ENCODE peak calls at places on chromosomes 12 and 14, in five cellular contexts. F is HFF-Myc, G is left ventricle myocardium inferior, R is RWPE1, D is lower leg skin. C is an unnamed sample.

GRCh38 chr12:89506050-89506449 is 18.5 kb downstream of the GALNT4 start:
- DNase-seq in F (no peak), G (no peak), R (no peak), D (no peak), C (no peak)

GRCh38 chr12:47286676-47287075 is 206.9 kb upstream of the AMIGO2 start:
- DNase-seq in F (no peak), G (no peak), R (no peak), D (no peak), C (no peak)

GRCh38 chr14:95477411-95478089 is 38.9 kb downstream of the SYNE3 start:
- DNase-seq in F (no peak), G (no peak), R (no peak), D (no peak), C (no peak)

GRCh38 chr14:34336501-34336900 is 125.5 kb downstream of the SPTSSA start:
- DNase-seq in F (no peak), G (no peak), R (no peak), D (no peak), C (no peak)

GRCh38 chr12:131044760-131045381 is 91.2 kb downstream of the ADGRD1 start:
- DNase-seq in F (no peak), G (no peak), R (no peak), D (no peak), C (no peak)

GRCh38 chr12:62803756-62804155 is 131.2 kb downstream of the PPM1H start:
- DNase-seq in F (no peak), G (no peak), R (no peak), D (no peak), C (no peak)

GRCh38 chr12:62632521-62632920 is 165.9 kb downstream of the MON2 start:
- DNase-seq in F (no peak), G (peak; percentile 61), R (peak; percentile 34), D (peak; percentile 89), C (peak; percentile 40)

GRCh38 chr12:57165741-57166140 is 18.3 kb upstream of the LRP1-AS start:
- DNase-seq in F (no peak), G (no peak), R (peak; percentile 94), D (no peak), C (no peak)

GRCh38 chr12:11755311-11755930 is 105.9 kb downstream of the ETV6 start:
- DNase-seq in F (no peak), G (no peak), R (no peak), D (no peak), C (no peak)

GRCh38 chr14:96085369-96085768 is 46.2 kb downstream of the C14orf132 start:
- DNase-seq in F (no peak), G (no peak), R (no peak), D (no peak), C (no peak)

GRCh38 chr12:107461222-107461980 is 224.2 kb upstream of the PWP1 start:
- DNase-seq in F (no peak), G (no peak), R (peak; percentile 27), D (no peak), C (no peak)

GRCh38 chr14:23259412-23259811 is 21.7 kb downstream of the RNF212B start:
- DNase-seq in F (no peak), G (no peak), R (no peak), D (no peak), C (no peak)

GRCh38 chr12:102461501-102461900 is 18.9 kb downstream of the IGF1 start:
- DNase-seq in F (no peak), G (no peak), R (no peak), D (no peak), C (no peak)

GRCh38 chr12:121060149-121061001 is 21.3 kb upstream of the OASL start:
- DNase-seq in F (peak; percentile 16), G (no peak), R (no peak), D (peak; percentile 82), C (no peak)

GRCh38 chr14:70339039-70339438 is 20.4 kb downstream of the COX16 start:
- DNase-seq in F (no peak), G (no peak), R (no peak), D (no peak), C (no peak)

GRCh38 chr12:119154435-119154818 is 24.3 kb upstream of the HSPB8 start:
- DNase-seq in F (no peak), G (no peak), R (no peak), D (no peak), C (peak; percentile 31)

GRCh38 chr12:66166561-66166960 is 3.2 kb downstream of the TMBIM4 start:
- DNase-seq in F (no peak), G (no peak), R (no peak), D (no peak), C (no peak)

GRCh38 chr14:103149847-103150246 is 26.6 kb downstream of the TNFAIP2 start:
- DNase-seq in F (no peak), G (no peak), R (no peak), D (no peak), C (no peak)

GRCh38 chr12:29334911-29335310 is 46.1 kb downstream of the ERGIC2 start:
- DNase-seq in F (no peak), G (no peak), R (no peak), D (no peak), C (no peak)

GRCh38 chr14:77459072-77459723 is 1.3 kb downstream of the AHSA1 start:
- DNase-seq in F (peak; percentile 45), G (no peak), R (peak; percentile 48), D (no peak), C (peak; percentile 61)

GRCh38 chr14:37637341-37637740 is 41.9 kb downstream of the TTC6 start:
- DNase-seq in F (no peak), G (no peak), R (no peak), D (no peak), C (no peak)

GRCh38 chr14:68898248-68899032 is 80.7 kb downstream of the ACTN1 start:
- DNase-seq in F (no peak), G (no peak), R (no peak), D (no peak), C (no peak)

GRCh38 chr14:91413547-91414474 is 3.8 kb downstream of the CCDC88C start:
- DNase-seq in F (no peak), G (no peak), R (peak; percentile 39), D (no peak), C (no peak)

DNA sequence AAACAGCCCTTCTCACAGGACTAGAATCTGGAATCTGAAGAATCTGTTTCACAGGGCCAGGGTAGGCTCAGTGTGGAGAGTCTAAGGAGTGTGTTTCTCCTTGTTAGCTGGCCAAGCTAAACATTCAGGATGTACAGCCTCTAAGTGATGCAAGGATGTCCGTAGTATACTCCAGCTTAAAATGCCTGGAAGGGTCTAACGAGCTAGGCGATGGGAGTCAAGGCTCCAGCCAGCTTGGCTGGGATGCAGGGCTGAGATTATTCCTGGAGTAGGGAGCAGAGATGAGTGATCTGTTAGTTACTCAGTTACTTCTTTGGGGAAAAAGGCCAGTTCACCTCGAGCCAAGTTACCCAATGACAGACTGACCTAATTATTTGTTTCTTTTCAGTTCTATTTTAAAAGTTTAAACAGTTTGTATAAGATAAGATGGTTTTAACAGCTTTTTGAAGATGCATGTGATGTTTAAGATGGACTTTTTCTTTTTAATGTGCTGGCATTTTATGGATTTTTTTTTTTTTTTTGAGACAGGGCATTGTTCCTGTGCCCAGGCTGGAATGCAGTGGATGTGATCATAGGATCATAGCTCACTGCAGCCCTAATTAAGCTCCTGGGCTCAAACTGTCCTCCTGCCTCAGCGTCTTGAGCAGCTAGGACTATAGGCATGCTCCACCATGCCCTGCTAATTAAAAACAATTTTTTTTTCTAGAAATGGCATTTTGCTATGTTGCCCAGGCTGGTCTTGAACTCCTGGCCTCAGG is 41.1 kb downstream of the SYNE2 start:
- DNase-seq in F (no peak), G (peak; percentile 53), R (no peak), D (peak; percentile 89), C (no peak)
- TF ChIP-seq CTCF in F (no peak), G (no peak), R (no peak), D (no peak), C (no peak)

DNA sequence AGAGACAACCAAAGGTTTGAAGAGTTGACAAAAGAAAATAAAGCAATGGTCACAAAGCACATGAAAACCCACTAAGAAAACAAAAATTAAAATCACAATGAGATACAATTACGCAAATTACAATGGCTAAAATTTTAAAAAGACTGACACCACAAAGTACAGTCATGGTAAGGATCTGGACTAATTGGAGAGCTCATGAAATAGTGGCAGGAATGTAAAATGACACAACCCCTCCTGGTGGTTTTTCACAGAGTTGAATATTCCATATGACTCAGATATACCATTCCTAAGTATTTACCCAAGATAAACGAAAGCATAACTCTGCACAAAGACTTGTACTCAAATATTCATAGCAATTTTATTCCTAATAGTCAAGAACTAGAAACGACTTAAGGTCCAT is 65.9 kb downstream of the NOVA1 start:
- DNase-seq in F (no peak), G (no peak), R (peak; percentile 11), D (no peak), C (no peak)
- TF ChIP-seq CTCF in F (no peak), G (no peak), R (no peak), D (no peak), C (peak; percentile 34)

GRCh38 chr12:109811624-109811995 is 21.6 kb downstream of the TRPV4 start:
- DNase-seq in F (no peak), G (no peak), R (no peak), D (no peak), C (no peak)
- TF ChIP-seq CTCF in F (no peak), G (no peak), R (no peak), D (no peak), C (peak; percentile 36)

GRCh38 chr12:78002878-78003277 is 172.2 kb downstream of the NAV3 start:
- DNase-seq in F (no peak), G (no peak), R (no peak), D (no peak), C (no peak)
- TF ChIP-seq CTCF in F (no peak), G (no peak), R (no peak), D (no peak), C (no peak)

DNA sequence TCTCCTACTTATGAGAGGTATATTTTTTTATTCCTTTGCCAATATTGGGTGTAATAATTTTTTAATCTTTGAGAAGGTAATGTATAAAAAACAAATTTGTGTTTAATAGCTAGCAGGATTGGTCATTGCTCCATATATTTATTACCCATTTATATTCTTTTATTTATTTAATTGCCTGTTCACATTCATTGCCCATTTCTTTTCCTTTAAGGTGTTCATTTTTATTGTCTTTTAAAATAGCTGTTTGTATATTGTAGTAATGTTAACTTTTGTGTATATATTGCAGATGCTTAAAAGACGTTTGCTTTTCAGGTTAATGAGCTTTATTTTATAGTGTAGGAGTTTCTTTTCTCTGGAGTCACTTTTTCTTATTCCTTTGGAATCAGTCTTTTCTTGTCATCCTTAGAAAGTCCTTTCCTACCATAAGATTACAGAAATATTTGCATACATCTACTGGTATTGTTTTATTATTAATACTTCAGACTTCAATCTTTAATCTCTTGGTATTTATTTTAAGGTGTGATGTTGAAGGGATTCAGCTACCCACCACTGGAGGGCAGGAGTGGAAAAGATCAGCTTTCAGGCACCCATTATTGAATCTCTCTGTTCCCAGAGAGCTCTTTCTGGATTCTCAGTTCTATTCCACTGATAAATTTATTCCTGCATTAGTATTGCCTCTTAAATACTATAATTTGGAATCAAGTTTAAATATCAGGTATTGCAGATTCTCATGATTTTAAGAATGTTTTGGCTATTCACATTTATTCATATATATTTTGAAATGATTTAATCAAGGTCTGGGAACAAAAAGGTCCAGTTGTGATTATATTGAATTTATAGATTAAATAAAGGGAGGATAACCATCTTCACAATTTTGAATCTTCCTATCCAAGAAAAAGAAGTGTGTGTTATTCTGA is 17.3 kb downstream of the PPM1A start:
- DNase-seq in F (no peak), G (no peak), R (peak; percentile 45), D (no peak), C (no peak)
- TF ChIP-seq CTCF in F (peak; percentile 38), G (peak; percentile 42), R (peak; percentile 32), D (no peak), C (peak; percentile 55)

DNA sequence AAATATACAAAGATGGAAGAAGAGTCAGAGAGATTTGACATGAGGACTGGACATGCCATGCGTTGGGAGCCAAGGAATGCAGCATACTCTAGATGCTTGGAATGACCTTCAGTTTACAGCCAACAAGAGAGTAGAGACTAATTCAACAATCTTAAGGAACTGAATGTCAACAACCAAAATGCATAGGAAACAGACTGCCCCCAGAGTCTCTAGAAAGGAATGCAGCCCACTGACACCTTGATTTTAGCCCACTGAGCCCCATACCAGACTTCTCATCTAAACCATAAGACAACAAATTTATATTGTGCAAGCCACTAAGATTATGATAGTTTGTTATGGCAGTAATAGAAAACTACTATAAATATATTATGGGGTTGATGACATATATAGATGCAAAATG is 611.2 kb downstream of the RPS29 start:
- DNase-seq in F (no peak), G (no peak), R (no peak), D (no peak), C (no peak)
- TF ChIP-seq CTCF in F (no peak), G (no peak), R (no peak), D (no peak), C (no peak)